ENCODE peak calls at places on chromosome 6, in four cellular contexts. One of them, this sample, is unnamed.

GRCh38 chr6:1079525-1079924 is 232.4 kb upstream of the FOXQ1 start:
- DNase-seq in fibroblast of lung: peak; percentile 15
- DNase-seq in PC-9: no peak
- DNase-seq in GM13976: no peak
- DNase-seq in this sample: no peak

GRCh38 chr6:34630040-34630439 is 66.5 kb downstream of the ILRUN start:
- DNase-seq in GM13976: no peak
- DNase-seq in fibroblast of lung: peak; percentile 96
- DNase-seq in PC-9: peak; percentile 81
- DNase-seq in this sample: peak; percentile 35

GRCh38 chr6:134537146-134537555 is 219.2 kb upstream of the SGK1 start:
- DNase-seq in GM13976: no peak
- DNase-seq in fibroblast of lung: peak; percentile 95
- DNase-seq in PC-9: peak; percentile 96
- DNase-seq in this sample: peak; percentile 60

GRCh38 chr6:24766685-24767462 is 7.9 kb upstream of the GMNN start:
- DNase-seq in fibroblast of lung: peak; percentile 30
- DNase-seq in PC-9: peak; percentile 52
- DNase-seq in GM13976: peak; percentile 76
- DNase-seq in this sample: peak; percentile 42

GRCh38 chr6:135233676-135234491 is 52.8 kb downstream of the MYB start:
- DNase-seq in fibroblast of lung: no peak
- DNase-seq in PC-9: no peak
- DNase-seq in GM13976: no peak
- DNase-seq in this sample: no peak

GRCh38 chr6:8047466-8048292 is 16.5 kb downstream of the BLOC1S5 start:
- DNase-seq in GM13976: no peak
- DNase-seq in PC-9: peak; percentile 61
- DNase-seq in fibroblast of lung: peak; percentile 55
- DNase-seq in this sample: peak; percentile 45

GRCh38 chr6:150680510-150680909 is 80.8 kb downstream of the PLEKHG1 start:
- DNase-seq in fibroblast of lung: no peak
- DNase-seq in GM13976: no peak
- DNase-seq in PC-9: no peak
- DNase-seq in this sample: no peak

GRCh38 chr6:112863753-112864152 is 516.6 kb downstream of the RFPL4B start:
- DNase-seq in PC-9: no peak
- DNase-seq in fibroblast of lung: no peak
- DNase-seq in GM13976: no peak
- DNase-seq in this sample: no peak

GRCh38 chr6:14876778-14877613 is 368.9 kb upstream of the JARID2 start:
- DNase-seq in GM13976: peak; percentile 45
- DNase-seq in PC-9: peak; percentile 73
- DNase-seq in fibroblast of lung: peak; percentile 86
- DNase-seq in this sample: peak; percentile 98

GRCh38 chr6:136753624-136754023 is 38.7 kb downstream of the MAP3K5 start:
- DNase-seq in fibroblast of lung: peak; percentile 32
- DNase-seq in PC-9: no peak
- DNase-seq in GM13976: no peak
- DNase-seq in this sample: no peak

GRCh38 chr6:85436408-85436807 is 13.5 kb upstream of the NT5E start:
- DNase-seq in PC-9: no peak
- DNase-seq in fibroblast of lung: peak; percentile 68
- DNase-seq in GM13976: no peak
- DNase-seq in this sample: no peak

GRCh38 chr6:30689022-30689865 is 1.5 kb downstream of the NRM start:
- DNase-seq in GM13976: no peak
- DNase-seq in PC-9: no peak
- DNase-seq in fibroblast of lung: no peak
- DNase-seq in this sample: no peak

GRCh38 chr6:17001188-17001587 is 100.7 kb upstream of the STMND1 start:
- DNase-seq in fibroblast of lung: no peak
- DNase-seq in GM13976: no peak
- DNase-seq in PC-9: no peak
- DNase-seq in this sample: peak; percentile 74

GRCh38 chr6:141467041-141467440 is 665.7 kb upstream of the GJE1 start:
- DNase-seq in PC-9: no peak
- DNase-seq in fibroblast of lung: no peak
- DNase-seq in GM13976: no peak
- DNase-seq in this sample: no peak

DNA sequence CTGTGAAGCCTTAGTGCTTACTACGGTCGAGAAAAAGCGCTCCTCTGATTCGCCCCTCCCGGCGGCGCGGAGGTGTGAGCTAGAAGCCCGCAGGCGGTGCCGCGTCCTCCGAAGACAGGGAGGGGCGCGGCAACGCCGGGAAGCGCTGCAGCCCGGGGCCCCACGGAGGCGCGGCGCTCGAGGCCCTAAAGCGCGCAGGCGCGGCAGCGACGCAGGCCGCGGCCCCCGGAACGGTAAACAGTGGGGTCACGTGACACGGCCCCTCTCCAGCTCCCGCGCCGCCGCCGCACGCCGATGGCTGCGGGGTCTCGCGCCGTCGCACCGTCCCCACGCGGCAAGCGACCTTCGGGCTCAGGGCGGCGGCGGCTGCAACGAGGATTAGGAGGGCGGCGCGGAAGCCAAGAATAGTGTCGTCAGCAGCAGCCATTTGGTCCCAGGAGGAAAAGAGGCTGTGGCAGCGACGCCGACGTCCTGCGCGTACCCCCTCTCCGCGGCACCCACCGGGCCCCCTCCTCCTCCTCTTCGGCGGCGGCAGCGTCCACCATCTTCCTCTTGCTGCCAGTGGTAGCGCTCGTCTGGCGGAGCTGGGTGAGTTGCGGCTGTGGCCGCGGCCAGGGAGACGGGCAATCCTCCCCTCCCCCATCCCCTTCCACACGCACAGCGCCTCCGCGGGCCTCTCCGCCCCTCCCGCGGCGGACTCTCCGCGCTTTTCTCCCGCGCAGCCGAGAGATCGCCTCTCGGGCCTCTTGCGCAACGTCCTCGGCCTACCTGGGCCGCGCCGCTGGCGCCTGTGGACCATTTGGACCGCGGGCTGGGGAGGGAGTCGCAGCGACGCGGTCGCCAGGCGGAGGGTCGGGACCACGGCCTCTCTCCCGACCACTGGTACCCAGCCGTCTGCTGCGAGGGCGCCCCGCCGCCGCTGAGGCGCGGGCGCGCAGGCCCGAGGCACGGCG is at the start of gene PHF3:
- DNase-seq in fibroblast of lung: peak; percentile 86
- DNase-seq in PC-9: peak; percentile 61
- DNase-seq in GM13976: peak; percentile 96
- DNase-seq in this sample: peak; percentile 95
- TF ChIP-seq CTCF in fibroblast of lung: peak; percentile 16
- TF ChIP-seq CTCF in PC-9: no peak
- TF ChIP-seq CTCF in GM13976: no peak
- TF ChIP-seq CTCF in this sample: peak; percentile 31

GRCh38 chr6:28212510-28213212 is 12.4 kb upstream of the ZSCAN9 start:
- DNase-seq in fibroblast of lung: peak; percentile 83
- DNase-seq in PC-9: peak; percentile 93
- DNase-seq in GM13976: peak; percentile 74
- DNase-seq in this sample: peak; percentile 92
- TF ChIP-seq CTCF in fibroblast of lung: no peak
- TF ChIP-seq CTCF in PC-9: no peak
- TF ChIP-seq CTCF in GM13976: no peak
- TF ChIP-seq CTCF in this sample: peak; percentile 36

DNA sequence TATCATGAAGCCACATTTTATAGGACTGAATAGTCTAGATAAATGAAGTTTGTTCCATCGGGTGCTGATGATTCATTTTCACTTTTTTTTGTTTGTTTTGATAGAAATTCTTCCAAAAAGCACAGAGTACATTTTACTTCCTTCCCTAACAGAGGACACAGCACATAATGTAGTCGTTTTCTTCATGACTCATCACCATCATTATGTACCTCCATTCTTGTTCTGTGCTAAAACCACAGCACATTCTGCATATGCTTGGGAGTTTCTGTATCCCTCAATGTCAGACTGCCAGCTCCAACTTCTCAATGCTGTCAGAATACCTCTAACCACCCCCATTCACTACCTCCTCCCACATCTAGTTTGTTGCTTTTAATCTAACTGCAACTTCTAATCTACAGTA is 1004.9 kb upstream of the ADGRB3 start:
- DNase-seq in GM13976: no peak
- DNase-seq in PC-9: no peak
- DNase-seq in fibroblast of lung: peak; percentile 99
- DNase-seq in this sample: peak; percentile 52
- TF ChIP-seq CTCF in GM13976: no peak
- TF ChIP-seq CTCF in PC-9: no peak
- TF ChIP-seq CTCF in fibroblast of lung: no peak
- TF ChIP-seq CTCF in this sample: no peak

GRCh38 chr6:106556368-106556960 is 72.8 kb downstream of the RTN4IP1 start:
- DNase-seq in GM13976: no peak
- DNase-seq in fibroblast of lung: peak; percentile 33
- DNase-seq in PC-9: peak; percentile 49
- DNase-seq in this sample: peak; percentile 45
- TF ChIP-seq CTCF in GM13976: peak; percentile 16
- TF ChIP-seq CTCF in fibroblast of lung: peak; percentile 47
- TF ChIP-seq CTCF in PC-9: peak; percentile 57
- TF ChIP-seq CTCF in this sample: peak; percentile 64

GRCh38 chr6:33201147-33201545 is 479 bp downstream of the SLC39A7 start:
- DNase-seq in GM13976: no peak
- DNase-seq in PC-9: no peak
- DNase-seq in fibroblast of lung: no peak
- DNase-seq in this sample: no peak
- TF ChIP-seq CTCF in GM13976: no peak
- TF ChIP-seq CTCF in PC-9: no peak
- TF ChIP-seq CTCF in fibroblast of lung: no peak
- TF ChIP-seq CTCF in this sample: no peak

DNA sequence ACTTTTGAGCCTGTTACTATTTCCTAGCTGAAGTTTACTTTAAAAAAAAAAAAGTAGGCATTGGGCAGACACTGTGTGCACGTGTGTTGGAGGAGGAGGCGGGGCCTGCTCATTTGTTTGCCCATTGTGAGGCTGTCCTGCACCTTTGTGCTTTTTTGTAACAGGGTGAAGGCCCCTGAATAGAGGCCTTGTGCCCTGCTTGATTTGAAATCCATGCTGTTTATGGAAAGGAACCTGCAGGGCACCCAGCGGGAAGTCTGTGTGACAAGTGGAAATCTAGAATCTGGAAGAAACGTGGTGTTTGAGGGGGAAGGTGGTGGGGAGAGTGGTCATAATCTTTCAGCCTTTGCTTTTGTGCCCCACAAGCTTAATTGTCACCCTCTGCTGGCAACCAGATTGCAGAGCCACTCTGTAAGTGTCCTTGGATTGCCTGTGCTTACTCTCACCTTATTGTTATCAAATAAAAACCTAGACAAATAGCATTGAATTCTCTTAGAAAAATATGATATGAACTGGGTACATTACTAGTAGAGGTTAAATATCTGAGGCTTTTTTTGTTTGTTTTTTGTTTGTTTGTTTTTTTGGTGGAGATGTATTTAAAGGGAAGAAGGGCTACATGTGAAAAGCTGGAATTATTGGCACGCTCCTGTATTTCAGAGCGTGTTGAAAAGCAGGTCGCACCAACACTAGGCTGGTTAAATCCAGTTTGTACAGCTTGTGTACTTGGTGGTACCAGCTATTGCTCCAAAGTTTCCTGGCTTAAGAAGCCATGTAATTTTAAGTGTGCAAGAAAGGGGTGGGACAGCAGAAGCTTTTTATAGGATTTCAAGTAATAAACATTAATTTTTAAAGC is 156.2 kb downstream of the ARID1B start:
- DNase-seq in GM13976: no peak
- DNase-seq in PC-9: no peak
- DNase-seq in fibroblast of lung: no peak
- DNase-seq in this sample: peak; percentile 39
- TF ChIP-seq CTCF in GM13976: peak; percentile 23
- TF ChIP-seq CTCF in PC-9: no peak
- TF ChIP-seq CTCF in fibroblast of lung: no peak
- TF ChIP-seq CTCF in this sample: peak; percentile 29

GRCh38 chr6:166441641-166442078 is 58.9 kb upstream of the MPC1 start:
- DNase-seq in GM13976: no peak
- DNase-seq in PC-9: no peak
- DNase-seq in fibroblast of lung: no peak
- DNase-seq in this sample: no peak

GRCh38 chr6:166442131-166442530 is 59.4 kb upstream of the MPC1 start:
- DNase-seq in PC-9: no peak
- DNase-seq in GM13976: no peak
- DNase-seq in fibroblast of lung: no peak
- DNase-seq in this sample: no peak

GRCh38 chr6:166440729-166441128 is 58.0 kb upstream of the MPC1 start:
- DNase-seq in GM13976: no peak
- DNase-seq in fibroblast of lung: no peak
- DNase-seq in PC-9: no peak
- DNase-seq in this sample: no peak

GRCh38 chr6:166444446-166444845 is 61.7 kb upstream of the MPC1 start:
- DNase-seq in fibroblast of lung: no peak
- DNase-seq in PC-9: no peak
- DNase-seq in GM13976: no peak
- DNase-seq in this sample: no peak

DNA sequence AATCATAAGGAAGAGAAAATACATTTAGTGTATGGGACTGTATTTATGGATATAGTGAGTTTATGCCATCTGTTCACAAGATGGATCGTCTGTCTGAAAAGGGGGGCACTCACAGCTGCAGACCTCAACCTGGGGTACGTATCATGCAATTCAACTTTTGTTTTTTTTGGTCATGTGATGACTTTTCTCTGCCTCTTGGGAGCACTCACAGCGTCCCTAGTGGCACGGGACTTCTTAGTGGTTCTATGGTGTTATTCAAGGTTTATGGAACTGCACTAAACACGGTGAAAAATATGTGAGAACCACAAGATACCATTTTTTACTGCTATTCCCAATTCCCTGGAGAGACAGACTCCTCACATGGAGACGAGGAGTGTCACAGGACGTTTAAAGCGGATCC is 60.4 kb upstream of the MPC1 start:
- DNase-seq in GM13976: no peak
- DNase-seq in PC-9: no peak
- DNase-seq in fibroblast of lung: no peak
- DNase-seq in this sample: no peak
- TF ChIP-seq CTCF in GM13976: no peak
- TF ChIP-seq CTCF in PC-9: no peak
- TF ChIP-seq CTCF in fibroblast of lung: peak; percentile 12
- TF ChIP-seq CTCF in this sample: peak; percentile 35

GRCh38 chr6:35776364-35777215 is at the start of gene CLPSL2:
- DNase-seq in PC-9: peak; percentile 55
- DNase-seq in fibroblast of lung: no peak
- DNase-seq in GM13976: peak; percentile 55
- DNase-seq in this sample: no peak
- TF ChIP-seq CTCF in PC-9: no peak
- TF ChIP-seq CTCF in fibroblast of lung: no peak
- TF ChIP-seq CTCF in GM13976: no peak
- TF ChIP-seq CTCF in this sample: no peak

This sample was measured in A673.